ENCODE peak calls at places on chromosomes 7 and 10, in nine cellular contexts. R is GM12892, K is spleen, F is stomach, Y is GM23338, A is GM12891, B is K562, V is SK-N-SH, N is HL-60. X is an unnamed sample.

GRCh38 chr7:137987968-137988367 is 13.9 kb downstream of the CREB3L2 start:
- DNase-seq in R (no peak), K (no peak), F (no peak), Y (no peak), A (no peak), B (no peak), V (no peak), N (no peak), X (no peak)

GRCh38 chr7:104650991-104651680 is 322.7 kb downstream of the LHFPL3 start:
- DNase-seq in R (no peak), K (no peak), F (no peak), Y (no peak), A (no peak), B (no peak), V (peak; percentile 44), N (no peak), X (no peak)

GRCh38 chr7:104096683-104097082 is 107.2 kb upstream of the RELN start:
- DNase-seq in R (no peak), K (no peak), F (no peak), Y (peak; percentile 42), A (no peak), B (peak; percentile 72), V (no peak), N (no peak), X (no peak)

GRCh38 chr7:134701272-134701671 is 54.6 kb downstream of the BPGM start:
- DNase-seq in R (no peak), K (no peak), F (no peak), Y (peak; percentile 74), A (no peak), B (peak; percentile 71), V (peak; percentile 48), N (peak; percentile 10), X (no peak)

GRCh38 chr10:113386005-113386404 is 166.8 kb upstream of the HABP2 start:
- DNase-seq in R (no peak), K (no peak), F (no peak), Y (no peak), A (no peak), B (no peak), V (no peak), N (no peak), X (no peak)

GRCh38 chr7:471866-472639 is 47.6 kb downstream of the PDGFA start:
- DNase-seq in R (no peak), K (peak; percentile 80), F (peak; percentile 72), Y (no peak), A (no peak), B (peak; percentile 87), V (no peak), N (no peak), X (peak; percentile 78)

GRCh38 chr10:97463363-97464132 is 17.6 kb downstream of the ZDHHC16 start:
- DNase-seq in R (no peak), K (no peak), F (peak; percentile 59), Y (peak; percentile 87), A (no peak), B (peak; percentile 41), V (peak; percentile 70), N (peak; percentile 35), X (peak; percentile 62)

GRCh38 chr7:131501422-131501821 is 55.0 kb downstream of the PODXL start:
- DNase-seq in R (no peak), K (no peak), F (no peak), Y (no peak), A (no peak), B (no peak), V (no peak), N (no peak), X (no peak)

GRCh38 chr7:151361193-151361959 is 19.8 kb downstream of the NUB1 start:
- DNase-seq in R (no peak), K (no peak), F (no peak), Y (no peak), A (no peak), B (no peak), V (no peak), N (no peak), X (no peak)

GRCh38 chr10:6070647-6071046 is 8.5 kb upstream of the IL2RA start:
- DNase-seq in R (no peak), K (no peak), F (no peak), Y (no peak), A (no peak), B (no peak), V (no peak), N (no peak), X (no peak)

GRCh38 chr10:101597036-101597435 is 8.9 kb downstream of the DPCD start:
- DNase-seq in R (no peak), K (peak; percentile 14), F (no peak), Y (no peak), A (no peak), B (no peak), V (no peak), N (no peak), X (no peak)

GRCh38 chr10:74598891-74599566 is 227.4 kb upstream of the KAT6B start:
- DNase-seq in R (no peak), K (no peak), F (no peak), Y (no peak), A (no peak), B (no peak), V (no peak), N (no peak), X (no peak)

GRCh38 chr7:27955011-27955410 is 215.0 kb downstream of the TAX1BP1 start:
- DNase-seq in R (no peak), K (no peak), F (no peak), Y (no peak), A (no peak), B (no peak), V (no peak), N (no peak), X (no peak)

GRCh38 chr10:48399056-48399541 is 92.6 kb downstream of the MAPK8 start:
- DNase-seq in R (no peak), K (no peak), F (no peak), Y (peak; percentile 22), A (no peak), B (no peak), V (no peak), N (no peak), X (no peak)

GRCh38 chr7:50331564-50332208 is 27.2 kb downstream of the IKZF1 start:
- DNase-seq in R (no peak), K (no peak), F (no peak), Y (no peak), A (no peak), B (no peak), V (no peak), N (no peak), X (no peak)

GRCh38 chr10:47037654-47038425 is 126.6 kb downstream of the PTPN20 start:
- DNase-seq in R (no peak), K (peak; percentile 62), F (no peak), Y (no peak), A (no peak), B (no peak), V (peak; percentile 51), N (no peak), X (no peak)

GRCh38 chr7:7786595-7786994 is 68.2 kb upstream of the RPA3 start:
- DNase-seq in R (no peak), K (no peak), F (no peak), Y (no peak), A (no peak), B (no peak), V (peak; percentile 69), N (no peak), X (no peak)

GRCh38 chr7:7779888-7780287 is 61.5 kb upstream of the RPA3 start:
- DNase-seq in R (no peak), K (no peak), F (no peak), Y (no peak), A (no peak), B (no peak), V (no peak), N (no peak), X (no peak)

GRCh38 chr7:7785349-7785973 is 67.1 kb upstream of the RPA3 start:
- DNase-seq in R (no peak), K (no peak), F (no peak), Y (no peak), A (no peak), B (no peak), V (no peak), N (no peak), X (no peak)

DNA sequence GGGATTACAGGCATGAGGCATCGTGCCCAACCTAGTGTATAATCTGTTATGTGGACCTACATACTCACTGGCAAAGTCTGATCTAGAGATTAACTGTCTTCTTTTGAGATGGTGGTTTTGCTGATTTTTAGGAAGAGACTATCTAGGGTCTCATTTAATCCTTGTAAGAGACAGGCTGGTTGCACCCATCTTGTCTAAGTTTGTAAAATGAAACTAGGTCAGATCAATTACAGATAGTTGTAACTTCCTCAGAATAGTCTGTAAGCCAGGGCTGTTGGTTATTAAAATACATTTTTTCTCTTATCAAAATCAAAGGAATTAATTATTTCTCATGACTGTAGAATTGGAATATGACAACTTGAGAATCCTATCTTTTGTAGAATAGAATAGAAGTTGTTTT is 64.6 kb upstream of the RPA3 start:
- DNase-seq in R (no peak), K (no peak), F (no peak), Y (no peak), A (no peak), B (no peak), V (no peak), N (no peak), X (no peak)
- TF ChIP-seq POLR2AphosphoS5 in R (no peak), K (no peak), F (no peak), Y (no peak), A (no peak), B (no peak), V (no peak), N (no peak), X (no peak)

DNA sequence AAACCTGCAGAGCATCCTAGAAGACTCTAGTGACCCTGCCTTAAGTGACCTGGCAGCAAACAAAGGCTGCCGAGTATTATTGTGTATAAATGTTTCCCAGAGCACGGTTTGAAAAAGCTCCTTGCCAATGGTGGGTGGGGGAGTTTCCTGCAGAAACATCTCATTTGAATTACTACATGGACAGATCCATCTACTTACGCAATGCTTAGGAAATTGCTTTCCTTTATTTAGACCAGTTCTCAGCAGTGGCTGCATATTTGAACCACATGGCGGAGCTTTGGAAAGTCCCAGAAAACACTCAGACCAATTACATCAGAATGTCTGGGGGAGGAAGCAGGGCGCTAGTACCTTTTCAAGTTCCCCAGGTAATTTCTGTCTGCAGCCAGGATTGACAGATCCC is 560.9 kb downstream of the SDK1 start:
- DNase-seq in R (no peak), K (no peak), F (no peak), Y (peak; percentile 33), A (no peak), B (no peak), V (no peak), N (no peak), X (peak; percentile 74)
- TF ChIP-seq POLR2AphosphoS5 in R (no peak), K (no peak), F (peak; percentile 44), Y (no peak), A (no peak), B (no peak), V (no peak), N (no peak), X (no peak)

GRCh38 chr10:45379891-45380540 is 6.0 kb downstream of the ALOX5 start:
- DNase-seq in R (no peak), K (peak; percentile 87), F (no peak), Y (no peak), A (no peak), B (no peak), V (no peak), N (peak; percentile 89), X (peak; percentile 68)
- TF ChIP-seq POLR2AphosphoS5 in R (no peak), K (peak; percentile 42), F (no peak), Y (no peak), A (no peak), B (no peak), V (no peak), N (peak; percentile 77), X (no peak)

GRCh38 chr7:48144291-48144768 is 26.9 kb upstream of the ABCA13 start:
- DNase-seq in R (no peak), K (no peak), F (no peak), Y (no peak), A (no peak), B (no peak), V (no peak), N (no peak), X (no peak)
- TF ChIP-seq POLR2AphosphoS5 in R (no peak), K (no peak), F (no peak), Y (no peak), A (no peak), B (no peak), V (no peak), N (no peak), X (no peak)

X was measured in suprapubic skin.